ENCODE peak calls at places on chromosomes 4 and X, in nine cellular contexts. V, T, W, B, A, M, C, U and O are unnamed samples.

GRCh38 chrX:84248226-84248625 is 60.2 kb upstream of the RPS6KA6 start:
- DNase-seq in U (no peak), B (no peak), V (no peak), W (no peak), T (no peak), A (no peak), C (no peak), M (no peak), O (no peak)

GRCh38 chr4:15702941-15703403 is at the start of gene BST1:
- DNase-seq in V (peak; percentile 22), T (peak; percentile 25), B (peak; percentile 51), W (peak; percentile 75), A (no peak), M (no peak), U (peak; percentile 22), C (peak; percentile 38), O (peak; percentile 83)

GRCh38 chr4:186688150-186688943 is 35.3 kb downstream of the FAT1 start:
- DNase-seq in C (no peak), T (no peak), U (no peak), V (no peak), W (no peak), M (peak; percentile 87), A (no peak), B (no peak), O (no peak)

GRCh38 chrX:115892787-115893671 is 277.5 kb upstream of the AGTR2 start:
- DNase-seq in B (peak; percentile 25), A (no peak), T (no peak), V (peak; percentile 36), U (no peak), M (peak; percentile 57), W (no peak), C (peak; percentile 32), O (peak; percentile 74)

GRCh38 chr4:7302781-7303180 is 110.4 kb downstream of the SORCS2 start:
- DNase-seq in U (no peak), W (no peak), T (no peak), B (no peak), M (no peak), C (no peak), A (no peak), V (no peak), O (no peak)

GRCh38 chr4:93084599-93085305 is 743.8 kb upstream of the ATOH1 start:
- DNase-seq in B (no peak), U (no peak), W (no peak), M (no peak), T (no peak), A (no peak), C (no peak), V (no peak), O (no peak)

GRCh38 chr4:149823770-149824221 is 8.2 kb upstream of the IQCM start:
- DNase-seq in C (no peak), W (no peak), V (no peak), B (no peak), M (no peak), A (no peak), U (no peak), T (no peak), O (no peak)

GRCh38 chr4:129344058-129344457 is 248.1 kb downstream of the C4orf33 start:
- DNase-seq in V (no peak), C (no peak), B (peak; percentile 11), T (no peak), W (no peak), A (no peak), M (peak; percentile 28), U (no peak), O (no peak)

GRCh38 chr4:93002240-93002639 is 698.5 kb downstream of the GRID2 start:
- DNase-seq in M (no peak), B (no peak), U (no peak), W (no peak), V (no peak), A (no peak), C (no peak), T (no peak), O (no peak)

GRCh38 chr4:92305148-92305877 is 1.5 kb downstream of the GRID2 start:
- DNase-seq in W (peak; percentile 25), V (no peak), U (no peak), T (no peak), A (no peak), C (no peak), B (peak; percentile 84), M (peak; percentile 8), O (peak; percentile 28)

GRCh38 chr4:37682701-37683401 is 3.3 kb downstream of the RELL1 start:
- DNase-seq in A (no peak), V (no peak), U (no peak), M (no peak), T (no peak), C (no peak), B (no peak), W (no peak), O (no peak)

GRCh38 chr4:76156635-76157034 is 8.4 kb upstream of the NUP54 start:
- DNase-seq in U (no peak), C (no peak), M (no peak), T (no peak), A (no peak), W (no peak), V (no peak), B (no peak), O (no peak)

GRCh38 chrX:154827624-154828408 is 6.6 kb downstream of the SMIM9 start:
- DNase-seq in T (no peak), A (no peak), B (no peak), C (no peak), M (no peak), V (no peak), U (no peak), W (no peak), O (no peak)

GRCh38 chrX:151902813-151903591 is 9.7 kb upstream of the MAGEA4 start:
- DNase-seq in W (peak; percentile 26), M (no peak), V (no peak), C (no peak), T (no peak), A (no peak), B (no peak), U (peak; percentile 12), O (no peak)

GRCh38 chr4:148540622-148541326 is 98.6 kb upstream of the NR3C2 start:
- DNase-seq in U (no peak), A (no peak), T (no peak), W (peak; percentile 21), B (no peak), V (no peak), M (no peak), C (no peak), O (no peak)

GRCh38 chr4:95363966-95364365 is 184.8 kb downstream of the UNC5C start:
- DNase-seq in C (no peak), A (no peak), M (no peak), U (no peak), T (no peak), W (no peak), B (no peak), V (no peak), O (no peak)

GRCh38 chr4:72895408-72895807 is 174.1 kb downstream of the COX18 start:
- DNase-seq in U (no peak), A (no peak), V (no peak), C (no peak), W (no peak), B (no peak), M (no peak), T (no peak), O (no peak)

GRCh38 chrX:154327026-154327820 is 31.6 kb downstream of the TKTL1 start:
- DNase-seq in U (no peak), W (no peak), A (no peak), C (no peak), B (no peak), T (peak; percentile 23), M (no peak), V (peak; percentile 46), O (no peak)

GRCh38 chr4:10006604-10007435 is 14.5 kb downstream of the SLC2A9 start:
- DNase-seq in T (no peak), V (no peak), W (no peak), C (no peak), B (no peak), U (no peak), M (no peak), A (no peak), O (peak; percentile 76)

GRCh38 chrX:106734827-106735226 is 8.3 kb downstream of the RNF128 start:
- DNase-seq in A (no peak), V (no peak), C (no peak), U (no peak), T (no peak), W (no peak), M (no peak), B (no peak), O (no peak)

GRCh38 chr4:139655116-139655515 is 10.5 kb upstream of the MGST2 start:
- DNase-seq in B (no peak), U (no peak), C (no peak), M (peak; percentile 57), W (no peak), T (no peak), V (no peak), A (no peak), O (no peak)

GRCh38 chr4:151408630-151409469 is at the start of gene FHIP1A:
- DNase-seq in V (peak; percentile 85), A (peak; percentile 66), U (peak; percentile 30), M (peak; percentile 91), T (peak; percentile 72), W (peak; percentile 62), C (peak; percentile 71), B (peak; percentile 7), O (peak; percentile 89)

GRCh38 chr4:6342530-6343293 is 73.1 kb downstream of the WFS1 start:
- DNase-seq in M (peak; percentile 27), V (no peak), U (no peak), W (peak; percentile 70), A (no peak), T (no peak), C (no peak), B (no peak), O (no peak)

GRCh38 chr4:123114084-123114914 is 191.9 kb upstream of the NUDT6 start:
- DNase-seq in C (no peak), A (no peak), M (no peak), V (no peak), U (no peak), W (no peak), B (no peak), T (no peak), O (no peak)

GRCh38 chr4:138863160-138863559 is 152.4 kb upstream of the NOCT start:
- DNase-seq in M (no peak), B (no peak), T (no peak), U (no peak), A (no peak), C (no peak), W (no peak), V (no peak), O (no peak)

GRCh38 chr4:3037957-3038451 is 36.3 kb downstream of the HTT-AS start:
- DNase-seq in U (no peak), T (no peak), C (no peak), V (no peak), B (no peak), W (peak; percentile 75), M (no peak), A (no peak), O (no peak)

GRCh38 chr4:53476232-53477037 is 99.0 kb downstream of the FIP1L1 start:
- DNase-seq in V (no peak), T (no peak), U (no peak), B (no peak), W (no peak), A (no peak), C (no peak), M (no peak), O (no peak)

GRCh38 chr4:41865306-41865980 is 69.8 kb upstream of the TMEM33 start:
- DNase-seq in T (no peak), M (no peak), B (no peak), A (no peak), U (no peak), C (no peak), V (no peak), W (no peak), O (no peak)

GRCh38 chr4:151347891-151348290 is 22.5 kb upstream of the SH3D19 start:
- DNase-seq in V (no peak), W (no peak), U (no peak), T (no peak), B (no peak), C (no peak), M (no peak), A (no peak), O (no peak)

GRCh38 chrX:10769696-10770619 is 149.6 kb upstream of the MID1 start:
- DNase-seq in T (no peak), C (no peak), W (no peak), M (peak; percentile 77), V (no peak), A (no peak), B (no peak), U (no peak), O (no peak)

GRCh38 chr4:19492611-19493010 is 759.1 kb upstream of the SLIT2 start:
- DNase-seq in U (no peak), A (no peak), M (no peak), B (no peak), T (no peak), C (no peak), W (no peak), V (no peak), O (no peak)